ENCODE peak calls at places on chromosomes 12 and 14, in five cellular contexts. E, X, S, K and N are unnamed samples.

GRCh38 chr12:47281667-47282171 is 202.0 kb upstream of the AMIGO2 start:
- DNase-seq in E (no peak), X (no peak), S (no peak), K (no peak), N (no peak)

GRCh38 chr12:4169522-4169921 is 104.0 kb upstream of the CCND2 start:
- DNase-seq in E (no peak), X (no peak), S (no peak), K (no peak), N (no peak)

GRCh38 chr14:75044322-75044721 is 6.9 kb downstream of the MLH3 start:
- DNase-seq in E (no peak), X (no peak), S (no peak), K (no peak), N (no peak)

GRCh38 chr12:124750787-124751471 is 112.7 kb downstream of the SCARB1 start:
- DNase-seq in E (peak; percentile 76), X (no peak), S (no peak), K (no peak), N (no peak)

GRCh38 chr14:68680541-68681051 is 112.3 kb downstream of the ZFP36L1 start:
- DNase-seq in E (no peak), X (no peak), S (no peak), K (no peak), N (peak; percentile 53)

GRCh38 chr14:84646791-84647500 is 883.0 kb upstream of the FLRT2 start:
- DNase-seq in E (no peak), X (no peak), S (no peak), K (no peak), N (no peak)

GRCh38 chr14:33676135-33676566 is 274.7 kb downstream of the EGLN3 start:
- DNase-seq in E (peak; percentile 80), X (no peak), S (no peak), K (peak; percentile 24), N (no peak)

GRCh38 chr12:104011265-104011664 is 38.7 kb downstream of the GLT8D2 start:
- DNase-seq in E (no peak), X (no peak), S (no peak), K (no peak), N (no peak)

GRCh38 chr14:94685166-94685581 is 73.0 kb downstream of the SERPINA3 start:
- DNase-seq in E (peak; percentile 41), X (no peak), S (no peak), K (no peak), N (no peak)

GRCh38 chr14:64510825-64511679 is 6.5 kb downstream of the ZBTB1 start:
- DNase-seq in E (peak; percentile 80), X (no peak), S (peak; percentile 62), K (no peak), N (no peak)

GRCh38 chr12:3658327-3659163 is 94.4 kb downstream of the CRACR2A start:
- DNase-seq in E (peak; percentile 76), X (no peak), S (peak; percentile 12), K (peak; percentile 27), N (no peak)

GRCh38 chr14:101598571-101599233 is 37.4 kb downstream of the DIO3 start:
- DNase-seq in E (no peak), X (no peak), S (no peak), K (no peak), N (no peak)

GRCh38 chr12:26097046-26097878 is 27.6 kb downstream of the BHLHE41 start:
- DNase-seq in E (peak; percentile 81), X (no peak), S (peak; percentile 47), K (peak; percentile 59), N (no peak)

GRCh38 chr14:73203527-73203926 is 33.8 kb upstream of the PAPLN start:
- DNase-seq in E (no peak), X (no peak), S (no peak), K (no peak), N (no peak)

GRCh38 chr14:94679106-94679819 is 67.1 kb downstream of the SERPINA3 start:
- DNase-seq in E (no peak), X (no peak), S (no peak), K (no peak), N (peak; percentile 7)

GRCh38 chr14:98944989-98945388 is 327.0 kb downstream of the BCL11B start:
- DNase-seq in E (no peak), X (no peak), S (no peak), K (no peak), N (no peak)

GRCh38 chr12:4353785-4354208 is 25.7 kb downstream of the FGF23 start:
- DNase-seq in E (peak; percentile 36), X (no peak), S (peak; percentile 53), K (no peak), N (no peak)

GRCh38 chr12:28498850-28499249 is 308.6 kb downstream of the CCDC91 start:
- DNase-seq in E (no peak), X (no peak), S (no peak), K (no peak), N (no peak)

GRCh38 chr12:52184813-52185212 is 7.0 kb downstream of the KRT80 start:
- DNase-seq in E (no peak), X (no peak), S (no peak), K (no peak), N (no peak)

GRCh38 chr12:25935355-25936144 is 22.9 kb upstream of the RASSF8 start:
- DNase-seq in E (peak; percentile 46), X (no peak), S (no peak), K (no peak), N (no peak)

GRCh38 chr12:78359530-78359929 is 505.0 kb upstream of the SYT1 start:
- DNase-seq in E (no peak), X (no peak), S (no peak), K (no peak), N (no peak)

GRCh38 chr12:78959556-78959955 is 95.0 kb downstream of the SYT1 start:
- DNase-seq in E (no peak), X (no peak), S (no peak), K (no peak), N (no peak)

GRCh38 chr14:94548131-94548998 is 12.9 kb upstream of the SERPINA4 start:
- DNase-seq in E (no peak), X (no peak), S (no peak), K (no peak), N (no peak)

GRCh38 chr14:100696590-100696989 is 30.1 kb upstream of the DLK1 start:
- DNase-seq in E (no peak), X (no peak), S (no peak), K (no peak), N (no peak)

GRCh38 chr14:99747582-99748330 is 45.5 kb upstream of the EML1 start:
- DNase-seq in E (no peak), X (no peak), S (no peak), K (no peak), N (no peak)

GRCh38 chr12:5944053-5944452 is 1.0 kb downstream of the ANO2 start:
- DNase-seq in E (no peak), X (no peak), S (no peak), K (no peak), N (no peak)

GRCh38 chr12:47107446-47107845 is 27.7 kb upstream of the AMIGO2 start:
- DNase-seq in E (no peak), X (no peak), S (no peak), K (no peak), N (no peak)

GRCh38 chr12:84376320-84376719 is 536.3 kb downstream of the SLC6A15 start:
- DNase-seq in E (no peak), X (no peak), S (no peak), K (no peak), N (no peak)

GRCh38 chr14:96592591-96593388 is 90.6 kb downstream of the PAPOLA start:
- DNase-seq in E (no peak), X (no peak), S (peak; percentile 35), K (peak; percentile 54), N (peak; percentile 28)

GRCh38 chr12:49375406-49375805 is 8.1 kb downstream of the SPATS2 start:
- DNase-seq in E (no peak), X (no peak), S (no peak), K (no peak), N (no peak)

GRCh38 chr14:77478796-77479195 is 19.8 kb downstream of the ISM2 start:
- DNase-seq in E (no peak), X (no peak), S (no peak), K (no peak), N (no peak)

GRCh38 chr14:95741051-95741490 is 27.1 kb upstream of the TCL1A start:
- DNase-seq in E (no peak), X (no peak), S (no peak), K (no peak), N (no peak)

DNA sequence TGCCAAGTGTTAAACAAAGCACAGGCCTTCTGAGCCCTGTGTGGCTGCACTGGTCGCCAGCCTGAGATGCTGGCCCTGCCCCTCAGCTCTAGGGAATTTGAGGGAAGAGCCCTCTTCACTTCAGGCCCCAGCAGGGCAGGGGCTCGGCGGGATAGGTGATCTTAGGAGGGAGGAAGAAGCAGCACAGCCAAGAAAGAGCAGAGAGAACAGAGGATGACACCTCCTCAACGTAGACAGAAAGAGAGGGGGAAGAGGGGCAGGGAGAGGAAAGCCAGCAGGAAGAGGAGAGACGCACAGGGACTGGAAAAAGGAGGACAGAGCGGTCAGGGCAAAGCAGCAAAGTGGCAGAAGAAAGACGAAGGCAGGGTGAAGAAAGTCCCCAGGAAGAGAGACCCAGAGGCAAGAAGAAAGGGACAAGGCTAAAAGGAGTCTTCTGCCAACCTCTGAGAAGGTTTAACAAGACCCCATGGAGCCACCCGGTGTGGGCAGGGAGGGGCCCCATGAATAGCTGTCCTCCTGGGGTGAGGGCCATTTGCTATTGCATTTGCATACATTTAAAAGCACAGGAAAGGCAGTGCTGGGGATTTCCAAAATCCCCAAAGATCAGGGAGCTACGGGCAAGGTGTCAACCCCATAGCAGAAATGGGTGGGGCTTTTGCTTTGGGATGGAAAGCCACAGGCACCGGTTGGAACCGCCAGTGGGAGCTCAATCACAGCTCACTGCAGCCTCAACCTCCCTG is 22.8 kb downstream of the CMKLR1 start:
- DNase-seq in E (peak; percentile 38), X (no peak), S (no peak), K (no peak), N (no peak)
- H3K4me1 ChIP-seq in E (peaks cover 12% of the 10 kb centered on the region), X (peaks cover 43% of the 10 kb centered on the region), S (peaks cover 16% of the 10 kb centered on the region), K (peaks cover 25% of the 10 kb centered on the region), N (peaks cover 50% of the 10 kb centered on the region)

DNA sequence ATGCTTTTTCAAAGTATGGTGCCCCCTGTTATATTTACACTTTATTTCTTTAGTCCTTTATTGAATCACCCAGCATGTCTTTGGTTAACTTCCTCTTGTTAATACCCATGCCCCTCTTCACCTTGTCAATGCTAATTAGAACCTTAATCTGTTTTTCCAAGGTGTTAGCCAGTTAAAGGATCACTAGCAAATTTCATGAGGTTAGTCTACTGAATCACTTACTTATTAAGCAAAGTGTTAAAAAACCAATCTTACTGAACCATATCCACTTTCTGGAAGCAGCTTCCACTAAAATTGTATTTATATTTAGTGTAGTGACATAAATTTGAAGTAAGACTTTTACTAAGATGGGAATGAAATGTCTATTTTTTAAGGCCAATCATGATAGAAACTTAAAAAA is 27.9 kb downstream of the TAOK3 start:
- DNase-seq in E (no peak), X (no peak), S (no peak), K (no peak), N (no peak)
- H3K4me1 ChIP-seq in E (peaks cover 9% of the 10 kb centered on the region), X (peaks cover 7% of the 10 kb centered on the region), S (no peaks in the 10 kb centered on the region), K (peaks cover 19% of the 10 kb centered on the region), N (peaks cover 3% of the 10 kb centered on the region)

GRCh38 chr14:61139006-61139599 is 142.0 kb downstream of the TMEM30B start:
- DNase-seq in E (no peak), X (no peak), S (no peak), K (no peak), N (no peak)
- H3K4me1 ChIP-seq in E (no peaks in the 10 kb centered on the region), X (peaks cover 7% of the 10 kb centered on the region), S (no peaks in the 10 kb centered on the region), K (no peaks in the 10 kb centered on the region), N (no peaks in the 10 kb centered on the region)

DNA sequence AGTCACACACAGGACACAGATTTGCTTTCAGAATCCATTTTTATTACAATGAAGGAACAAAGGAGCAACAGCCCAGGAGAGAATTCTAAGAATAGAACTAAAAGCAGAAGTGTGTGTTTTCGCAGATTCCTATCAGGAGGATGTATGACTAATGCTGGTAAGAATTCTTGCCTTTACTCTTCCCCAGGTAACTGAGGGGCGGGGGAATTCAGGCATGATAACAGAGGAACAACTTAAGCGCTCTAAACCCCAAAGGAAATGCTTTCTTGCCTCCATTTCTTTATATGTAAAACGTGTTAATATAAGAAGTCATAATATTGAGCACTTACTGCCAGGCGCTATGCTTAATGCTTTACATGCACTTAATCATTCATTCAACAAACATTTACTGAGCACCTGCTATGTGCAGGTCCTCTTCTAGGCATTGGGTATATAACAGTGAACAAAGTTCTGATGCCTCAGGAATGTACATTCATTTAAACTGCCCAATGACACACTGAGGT is 4.5 kb downstream of the HCAR1 start:
- DNase-seq in E (no peak), X (no peak), S (no peak), K (no peak), N (peak; percentile 49)
- H3K4me1 ChIP-seq in E (no peaks in the 10 kb centered on the region), X (peaks cover 33% of the 10 kb centered on the region), S (peaks cover 14% of the 10 kb centered on the region), K (no peaks in the 10 kb centered on the region), N (no peaks in the 10 kb centered on the region)